ENCODE peak calls at places on chromosomes 16 and 17, in four cellular contexts. One of them, this sample, is unnamed.

GRCh38 chr17:7852919-7853692 is 1.8 kb upstream of the TMEM88 start:
- DNase-seq in psoas muscle: no peak
- DNase-seq in MM.1S: no peak
- DNase-seq in OCI-LY7: no peak
- DNase-seq in this sample: no peak

GRCh38 chr16:4038448-4038847 is 77.8 kb downstream of the ADCY9 start:
- DNase-seq in psoas muscle: no peak
- DNase-seq in MM.1S: no peak
- DNase-seq in OCI-LY7: no peak
- DNase-seq in this sample: no peak

GRCh38 chr16:51392651-51393187 is 241.6 kb upstream of the SALL1 start:
- DNase-seq in MM.1S: no peak
- DNase-seq in OCI-LY7: no peak
- DNase-seq in psoas muscle: peak; percentile 12
- DNase-seq in this sample: no peak

GRCh38 chr16:4580245-4580644 is 24.1 kb downstream of the C16orf96 start:
- DNase-seq in psoas muscle: no peak
- DNase-seq in MM.1S: no peak
- DNase-seq in OCI-LY7: no peak
- DNase-seq in this sample: no peak

GRCh38 chr16:1642148-1642547 is 30.0 kb downstream of the CRAMP1 start:
- DNase-seq in OCI-LY7: no peak
- DNase-seq in psoas muscle: peak; percentile 77
- DNase-seq in MM.1S: no peak
- DNase-seq in this sample: no peak

GRCh38 chr16:84724619-84725307 is 25.0 kb downstream of the USP10 start:
- DNase-seq in MM.1S: no peak
- DNase-seq in psoas muscle: no peak
- DNase-seq in OCI-LY7: peak; percentile 53
- DNase-seq in this sample: no peak

GRCh38 chr17:80261159-80261894 is 675 bp downstream of the RNF213 start:
- DNase-seq in MM.1S: peak; percentile 42
- DNase-seq in psoas muscle: peak; percentile 52
- DNase-seq in OCI-LY7: peak; percentile 82
- DNase-seq in this sample: peak; percentile 76

GRCh38 chr17:21125862-21126261 is 902 bp upstream of the DHRS7B start:
- DNase-seq in MM.1S: peak; percentile 50
- DNase-seq in psoas muscle: no peak
- DNase-seq in OCI-LY7: peak; percentile 39
- DNase-seq in this sample: peak; percentile 33

GRCh38 chr17:51407576-51407975 is 147.2 kb downstream of the UTP18 start:
- DNase-seq in psoas muscle: no peak
- DNase-seq in OCI-LY7: no peak
- DNase-seq in MM.1S: no peak
- DNase-seq in this sample: no peak

GRCh38 chr16:68230956-68231355 is 5.0 kb downstream of the ESRP2 start:
- DNase-seq in MM.1S: no peak
- DNase-seq in psoas muscle: no peak
- DNase-seq in OCI-LY7: no peak
- DNase-seq in this sample: no peak

GRCh38 chr17:48587276-48588073 is 2.6 kb downstream of the HOXB3 start:
- DNase-seq in psoas muscle: no peak
- DNase-seq in OCI-LY7: peak; percentile 31
- DNase-seq in MM.1S: no peak
- DNase-seq in this sample: no peak

GRCh38 chr17:38693700-38694329 is 11.3 kb upstream of the MLLT6 start:
- DNase-seq in OCI-LY7: no peak
- DNase-seq in MM.1S: no peak
- DNase-seq in psoas muscle: peak; percentile 91
- DNase-seq in this sample: no peak

GRCh38 chr16:66668777-66669444 is 27.6 kb downstream of the CMTM4 start:
- DNase-seq in OCI-LY7: no peak
- DNase-seq in psoas muscle: no peak
- DNase-seq in MM.1S: no peak
- DNase-seq in this sample: no peak

GRCh38 chr16:81520151-81520470 is 75.5 kb downstream of the CMIP start:
- DNase-seq in MM.1S: no peak
- DNase-seq in OCI-LY7: no peak
- DNase-seq in psoas muscle: no peak
- DNase-seq in this sample: no peak

GRCh38 chr17:81118308-81119221 is 46.7 kb upstream of the PVALEF start:
- DNase-seq in MM.1S: no peak
- DNase-seq in psoas muscle: no peak
- DNase-seq in OCI-LY7: no peak
- DNase-seq in this sample: no peak

GRCh38 chr16:17053536-17054160 is 417.1 kb downstream of the XYLT1 start:
- DNase-seq in MM.1S: no peak
- DNase-seq in OCI-LY7: peak; percentile 18
- DNase-seq in psoas muscle: no peak
- DNase-seq in this sample: no peak

GRCh38 chr17:49343273-49343672 is 18.8 kb downstream of the ZNF652 start:
- DNase-seq in psoas muscle: no peak
- DNase-seq in OCI-LY7: peak; percentile 42
- DNase-seq in MM.1S: no peak
- DNase-seq in this sample: no peak

GRCh38 chr16:72188512-72188911 is 16.6 kb upstream of the PMFBP1 start:
- DNase-seq in MM.1S: no peak
- DNase-seq in psoas muscle: no peak
- DNase-seq in OCI-LY7: no peak
- DNase-seq in this sample: no peak

GRCh38 chr16:75148311-75149195 is at the start of gene ZFP1:
- DNase-seq in psoas muscle: peak; percentile 95
- DNase-seq in OCI-LY7: peak; percentile 97
- DNase-seq in MM.1S: peak; percentile 86
- DNase-seq in this sample: peak; percentile 91
- TF ChIP-seq CTCF in psoas muscle: no peak
- TF ChIP-seq CTCF in OCI-LY7: no peak
- TF ChIP-seq CTCF in MM.1S: no peak
- TF ChIP-seq CTCF in this sample: no peak

DNA sequence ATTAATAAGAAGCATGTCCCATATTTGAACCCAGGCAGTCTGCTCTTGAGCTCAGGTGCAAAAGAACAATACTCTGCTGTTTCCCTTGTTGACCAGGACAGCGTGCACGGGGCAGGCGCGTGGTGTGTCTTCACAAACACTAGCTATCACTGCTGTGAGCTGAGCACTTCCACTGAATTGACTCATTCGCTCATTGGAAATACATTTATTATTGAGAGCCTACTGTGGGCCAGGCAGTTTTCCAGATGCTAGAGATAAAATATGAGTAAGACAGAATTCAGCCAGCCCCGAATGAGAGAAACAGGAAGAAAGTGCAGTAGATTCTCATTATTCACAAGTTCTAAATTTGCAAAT is 1.7 kb downstream of the CHD9 start:
- DNase-seq in OCI-LY7: peak; percentile 52
- DNase-seq in psoas muscle: no peak
- DNase-seq in MM.1S: no peak
- DNase-seq in this sample: no peak
- H3K27ac ChIP-seq in OCI-LY7: peak overlapping the region; percentile 92
- H3K27ac ChIP-seq in psoas muscle: peak overlapping the region; percentile 30
- H3K27ac ChIP-seq in MM.1S: no peak overlapping the region
- H3K27ac ChIP-seq in this sample: no peak overlapping the region

GRCh38 chr16:28873543-28874201 is 4.6 kb upstream of the ATP2A1 start:
- DNase-seq in MM.1S: peak; percentile 21
- DNase-seq in OCI-LY7: peak; percentile 50
- DNase-seq in psoas muscle: no peak
- DNase-seq in this sample: peak; percentile 27
- TF ChIP-seq CTCF in MM.1S: peak; percentile 71
- TF ChIP-seq CTCF in OCI-LY7: peak; percentile 79
- TF ChIP-seq CTCF in psoas muscle: peak; percentile 64
- TF ChIP-seq CTCF in this sample: peak; percentile 55

GRCh38 chr16:69350536-69351133 is 951 bp downstream of the TMED6 start:
- DNase-seq in MM.1S: no peak
- DNase-seq in psoas muscle: no peak
- DNase-seq in OCI-LY7: no peak
- DNase-seq in this sample: no peak

GRCh38 chr16:69348222-69348621 is 3.4 kb downstream of the TMED6 start:
- DNase-seq in OCI-LY7: no peak
- DNase-seq in psoas muscle: no peak
- DNase-seq in MM.1S: no peak
- DNase-seq in this sample: no peak

GRCh38 chr16:69346683-69347082 is 4.9 kb downstream of the TMED6 start:
- DNase-seq in OCI-LY7: no peak
- DNase-seq in psoas muscle: no peak
- DNase-seq in MM.1S: no peak
- DNase-seq in this sample: no peak

GRCh38 chr16:69349508-69349907 is 2.1 kb downstream of the TMED6 start:
- DNase-seq in psoas muscle: no peak
- DNase-seq in OCI-LY7: no peak
- DNase-seq in MM.1S: no peak
- DNase-seq in this sample: no peak

DNA sequence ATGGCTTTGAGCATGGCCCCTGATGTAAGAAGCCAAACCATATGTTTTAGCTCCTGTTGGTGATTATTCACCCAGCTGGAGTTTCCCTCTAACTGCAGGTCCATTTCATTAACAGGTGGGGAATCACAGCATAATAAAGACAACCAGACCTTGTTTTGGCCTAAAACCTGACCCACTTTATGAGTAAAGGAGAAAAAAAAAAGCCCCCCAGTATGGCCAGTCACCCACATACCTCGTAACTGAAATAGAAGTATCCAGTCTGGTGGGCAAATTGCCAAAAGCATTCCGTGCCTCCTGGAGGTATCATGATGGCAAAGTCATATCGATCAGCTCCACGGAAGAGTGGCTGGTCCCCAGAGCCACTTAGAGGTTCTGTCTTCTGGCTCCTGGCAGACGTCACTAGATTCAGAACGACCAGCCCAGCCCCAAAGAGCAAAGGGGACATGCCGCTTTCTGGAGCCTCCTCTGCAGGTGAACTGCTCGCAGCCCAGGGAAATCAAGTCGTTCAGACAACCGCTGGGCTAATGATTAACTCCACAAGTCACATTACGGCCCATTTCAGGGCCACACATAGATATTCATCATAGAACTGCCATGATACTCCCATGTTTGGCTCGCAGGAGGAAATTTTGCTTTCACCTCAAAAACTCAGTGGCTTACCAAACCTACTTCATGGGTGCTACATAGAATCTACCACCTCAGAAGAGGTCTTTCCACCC is at the start of gene TMED6:
- DNase-seq in MM.1S: no peak
- DNase-seq in OCI-LY7: no peak
- DNase-seq in psoas muscle: no peak
- DNase-seq in this sample: no peak
- H3K27ac ChIP-seq in MM.1S: no peak within 1 kb of the TSS
- H3K27ac ChIP-seq in OCI-LY7: no peak within 1 kb of the TSS
- H3K27ac ChIP-seq in psoas muscle: no peak within 1 kb of the TSS
- H3K27ac ChIP-seq in this sample: no peak within 1 kb of the TSS

DNA sequence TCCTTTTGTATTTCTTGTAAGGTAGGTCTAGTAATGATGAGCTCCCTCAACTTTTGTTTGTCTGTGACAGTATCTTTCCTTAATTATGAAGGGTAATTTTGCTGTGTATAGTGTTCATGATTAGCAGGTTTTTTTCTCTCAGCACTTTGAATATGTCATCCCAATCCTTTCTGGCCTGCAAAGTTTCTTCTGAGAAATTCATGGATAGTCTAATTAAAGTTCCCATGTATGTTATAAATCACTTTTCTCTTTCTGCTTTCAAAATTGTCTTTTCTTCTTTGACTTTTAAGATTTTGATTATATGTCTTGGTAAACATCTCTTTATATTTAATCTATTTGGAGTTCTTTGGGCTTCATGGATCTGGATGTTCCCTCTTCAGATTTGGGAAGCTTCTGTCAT is 54.3 kb upstream of the ZKSCAN2 start:
- DNase-seq in MM.1S: no peak
- DNase-seq in psoas muscle: no peak
- DNase-seq in OCI-LY7: no peak
- DNase-seq in this sample: no peak
- TF ChIP-seq CTCF in MM.1S: no peak
- TF ChIP-seq CTCF in psoas muscle: no peak
- TF ChIP-seq CTCF in OCI-LY7: no peak
- TF ChIP-seq CTCF in this sample: no peak

DNA sequence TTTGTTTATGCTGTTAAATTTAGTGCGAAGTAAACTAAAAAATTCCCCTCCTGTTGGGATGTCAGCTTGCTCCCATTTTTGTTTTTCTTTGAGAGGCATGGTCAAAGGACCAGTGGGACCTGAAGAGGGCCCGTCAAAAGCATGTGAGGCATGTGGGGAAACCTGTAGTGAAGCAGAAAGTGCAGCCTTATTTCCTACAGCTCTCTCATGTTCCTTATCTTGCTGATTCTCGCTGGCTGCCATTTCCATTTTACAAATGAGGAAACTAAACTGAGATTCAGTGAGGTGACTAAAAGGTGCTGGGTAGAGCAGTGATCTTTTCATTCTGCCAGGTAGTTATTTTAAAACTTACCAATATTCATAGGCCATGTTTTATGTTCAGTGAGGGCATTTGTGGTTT is 27.1 kb downstream of the EPN2 start:
- DNase-seq in MM.1S: no peak
- DNase-seq in OCI-LY7: no peak
- DNase-seq in psoas muscle: no peak
- DNase-seq in this sample: no peak
- H3K27ac ChIP-seq in MM.1S: no peak overlapping the region
- H3K27ac ChIP-seq in OCI-LY7: no peak overlapping the region
- H3K27ac ChIP-seq in psoas muscle: peak overlapping the region; percentile 78
- H3K27ac ChIP-seq in this sample: no peak overlapping the region

GRCh38 chr17:34638526-34639260 is 59.3 kb downstream of the TMEM132E start:
- DNase-seq in MM.1S: no peak
- DNase-seq in psoas muscle: no peak
- DNase-seq in OCI-LY7: no peak
- DNase-seq in this sample: no peak
- TF ChIP-seq CTCF in MM.1S: no peak
- TF ChIP-seq CTCF in psoas muscle: no peak
- TF ChIP-seq CTCF in OCI-LY7: peak; percentile 52
- TF ChIP-seq CTCF in this sample: no peak

This sample was measured in CD4-positive, alpha-beta T cell.